ENCODE peak calls at places on chromosomes 11 and 22, in seven cellular contexts. P, B, E, X, S, U and J are unnamed samples.

GRCh38 chr11:97739892-97740782 is 1280.6 kb upstream of the CNTN5 start:
- DNase-seq in P (no peak), U (peak; percentile 28), E (no peak), B (peak; percentile 96), X (no peak), S (no peak), J (no peak)

GRCh38 chr11:118881130-118881717 is 2.5 kb upstream of the CXCR5 start:
- DNase-seq in U (no peak), X (no peak), P (no peak), B (no peak), E (no peak), S (no peak), J (no peak)

GRCh38 chr22:32823024-32823730 is 21.7 kb downstream of the TIMP3 start:
- DNase-seq in P (no peak), U (no peak), B (peak; percentile 63), S (no peak), X (peak; percentile 71), E (no peak), J (no peak)

GRCh38 chr11:129192150-129192549 is at the start of gene ARHGAP32:
- DNase-seq in B (no peak), X (no peak), E (no peak), U (peak; percentile 12), P (no peak), S (no peak), J (no peak)

GRCh38 chr11:129947474-129947873 is 52.1 kb upstream of the NFRKB start:
- DNase-seq in E (no peak), B (no peak), S (no peak), P (no peak), U (no peak), X (peak; percentile 74), J (no peak)

GRCh38 chr11:126495806-126496205 is 140.3 kb downstream of the ST3GAL4 start:
- DNase-seq in S (no peak), E (no peak), P (no peak), X (no peak), B (no peak), U (no peak), J (no peak)

GRCh38 chr11:57394203-57394602 is 3.8 kb upstream of the PRG2 start:
- DNase-seq in S (no peak), U (no peak), P (no peak), X (no peak), E (no peak), B (no peak), J (no peak)

GRCh38 chr22:22520667-22521602 is 865 bp upstream of the ZNF280A start:
- DNase-seq in X (no peak), B (peak; percentile 28), P (no peak), U (no peak), E (no peak), S (no peak), J (no peak)

GRCh38 chr11:98940913-98941312 is 79.8 kb upstream of the CNTN5 start:
- DNase-seq in X (no peak), U (no peak), S (no peak), P (no peak), E (no peak), B (no peak), J (no peak)

GRCh38 chr11:45771194-45771941 is 33.6 kb upstream of the SLC35C1 start:
- DNase-seq in S (peak; percentile 65), X (peak; percentile 90), B (peak; percentile 58), P (peak; percentile 63), E (peak; percentile 16), U (no peak), J (peak; percentile 52)

GRCh38 chr22:49712195-49712791 is 115.4 kb downstream of the BRD1 start:
- DNase-seq in U (no peak), E (no peak), P (no peak), X (no peak), B (peak; percentile 13), S (no peak), J (no peak)

GRCh38 chr11:123438191-123438627 is 8.1 kb downstream of the GRAMD1B start:
- DNase-seq in X (no peak), P (no peak), S (no peak), U (no peak), B (no peak), E (peak; percentile 64), J (peak; percentile 31)

GRCh38 chr11:1619449-1619848 is 2.5 kb downstream of the KRTAP5-4 start:
- DNase-seq in P (no peak), S (no peak), U (no peak), E (no peak), B (no peak), X (no peak), J (no peak)

GRCh38 chr22:49765091-49765771 is 62.4 kb downstream of the BRD1 start:
- DNase-seq in X (no peak), U (no peak), S (peak; percentile 1), P (no peak), E (no peak), B (no peak), J (peak; percentile 2)

GRCh38 chr11:2997406-2997805 is 5.3 kb upstream of the NAP1L4 start:
- DNase-seq in B (no peak), X (no peak), E (no peak), U (no peak), S (no peak), P (peak; percentile 1), J (no peak)

GRCh38 chr22:29719894-29720645 is at the start of gene CABP7:
- DNase-seq in P (no peak), U (no peak), E (no peak), X (no peak), S (no peak), B (no peak), J (no peak)

GRCh38 chr22:29722587-29722986 is 2.8 kb downstream of the CABP7 start:
- DNase-seq in X (no peak), E (no peak), P (no peak), S (no peak), U (no peak), B (no peak), J (no peak)

GRCh38 chr22:29722151-29722550 is 2.3 kb downstream of the CABP7 start:
- DNase-seq in P (no peak), E (no peak), X (no peak), U (no peak), B (no peak), S (no peak), J (no peak)

GRCh38 chr22:29718949-29719893 is 582 bp upstream of the CABP7 start:
- DNase-seq in S (no peak), E (no peak), B (no peak), P (no peak), U (no peak), X (no peak), J (no peak)

GRCh38 chr22:29720824-29721323 is 1.1 kb downstream of the CABP7 start:
- DNase-seq in U (no peak), S (no peak), X (no peak), P (no peak), B (no peak), E (no peak), J (no peak)
- H3K4me3 ChIP-seq in U (no peak overlapping the region), S (peak overlapping the region; percentile 23), X (no peak overlapping the region), P (no peak overlapping the region), B (no peak overlapping the region), E (no peak overlapping the region), J (no peak overlapping the region)

GRCh38 chr22:44550666-44551491 is 52.8 kb upstream of the RTL6 start:
- DNase-seq in S (no peak), B (peak; percentile 96), E (peak; percentile 97), P (peak; percentile 88), X (no peak), U (no peak), J (no peak)
- H3K4me3 ChIP-seq in S (peak overlapping the region; percentile 42), B (peak overlapping the region; percentile 52), E (peak overlapping the region; percentile 63), P (peak overlapping the region; percentile 36), X (no peak overlapping the region), U (no peak overlapping the region), J (no peak overlapping the region)

GRCh38 chr22:46089426-46090041 is 60.8 kb upstream of the PPARA start:
- DNase-seq in E (no peak), P (no peak), S (no peak), X (no peak), U (no peak), B (no peak), J (no peak)

GRCh38 chr22:46087816-46088277 is 62.5 kb upstream of the PPARA start:
- DNase-seq in P (peak; percentile 88), U (no peak), S (peak; percentile 94), X (peak; percentile 65), E (peak; percentile 95), B (peak; percentile 91), J (peak; percentile 59)

GRCh38 chr22:46087336-46087690 is 63.0 kb upstream of the PPARA start:
- DNase-seq in P (no peak), U (no peak), X (no peak), E (no peak), S (no peak), B (no peak), J (no peak)

GRCh38 chr22:46090051-46090591 is 60.2 kb upstream of the PPARA start:
- DNase-seq in S (no peak), E (no peak), B (no peak), X (no peak), P (peak; percentile 67), U (no peak), J (no peak)

GRCh38 chr22:46088541-46089311 is 61.6 kb upstream of the PPARA start:
- DNase-seq in P (peak; percentile 50), U (no peak), E (peak; percentile 87), B (peak; percentile 63), S (no peak), X (no peak), J (no peak)
- H3K4me3 ChIP-seq in P (peak overlapping the region; percentile 29), U (no peak overlapping the region), E (peak overlapping the region; percentile 98), B (no peak overlapping the region), S (peak overlapping the region; percentile 17), X (no peak overlapping the region), J (no peak overlapping the region)

GRCh38 chr11:122201126-122201525 is 85.1 kb upstream of the BLID start:
- DNase-seq in X (no peak), E (no peak), U (no peak), S (no peak), P (no peak), B (no peak), J (no peak)

GRCh38 chr11:122202161-122202950 is 86.3 kb upstream of the BLID start:
- DNase-seq in X (no peak), U (no peak), P (peak; percentile 26), B (peak; percentile 79), E (peak; percentile 88), S (no peak), J (no peak)

GRCh38 chr11:122198291-122198983 is 82.4 kb upstream of the BLID start:
- DNase-seq in U (no peak), X (no peak), P (no peak), S (no peak), E (no peak), B (no peak), J (no peak)

GRCh38 chr11:122197055-122197987 is 81.3 kb upstream of the BLID start:
- DNase-seq in P (peak; percentile 39), X (no peak), S (no peak), U (peak; percentile 96), B (peak; percentile 96), E (peak; percentile 98), J (peak; percentile 66)

DNA sequence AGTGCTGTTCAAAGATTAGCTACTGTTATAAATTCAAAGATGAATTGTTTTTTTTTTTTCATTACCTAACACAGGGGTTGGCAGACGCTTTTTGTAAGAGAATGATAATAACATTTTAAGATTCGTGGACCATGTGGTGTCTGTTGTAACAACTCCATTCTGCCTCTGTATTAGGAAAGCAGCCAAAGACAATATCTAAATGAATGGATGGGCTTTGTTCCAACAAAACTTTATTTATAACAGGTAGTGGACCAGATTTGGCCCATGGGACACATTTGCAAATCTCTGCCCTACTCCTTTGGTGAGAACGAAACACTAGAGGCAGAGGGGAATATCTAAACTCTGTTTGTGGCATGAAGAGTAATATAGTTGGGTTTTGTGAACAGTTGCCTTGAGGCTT is 83.6 kb upstream of the BLID start:
- DNase-seq in X (no peak), E (no peak), B (peak; percentile 84), U (no peak), S (no peak), P (no peak), J (no peak)
- H3K4me3 ChIP-seq in X (no peak overlapping the region), E (no peak overlapping the region), B (no peak overlapping the region), U (no peak overlapping the region), S (no peak overlapping the region), P (no peak overlapping the region), J (no peak overlapping the region)